ENCODE peak calls at places on chromosomes 3 and 15, in six cellular contexts. F, N, R, V, E and M are unnamed samples.

GRCh38 chr3:12175844-12176453 is 17.2 kb upstream of the TIMP4 start:
- DNase-seq in N (peak), E (no peak), R (no peak), F (no peak), V (no peak), M (no peak)

GRCh38 chr15:66126057-66126855 is 127.3 kb downstream of the MEGF11 start:
- DNase-seq in F (no peak), E (no peak), N (no peak), R (no peak), V (no peak), M (no peak)

GRCh38 chr3:168094580-168094876 is 1.2 kb downstream of the GOLIM4 start:
- DNase-seq in F (no peak), R (no peak), V (no peak), E (no peak), N (peak), M (no peak)

GRCh38 chr3:15616053-15616452 is 14.5 kb downstream of the BTD start:
- DNase-seq in N (no peak), E (no peak), F (no peak), V (no peak), R (no peak), M (no peak)

GRCh38 chr3:195565716-195566115 is 18.0 kb downstream of the APOD start:
- DNase-seq in N (no peak), R (no peak), V (no peak), E (no peak), F (no peak), M (no peak)

GRCh38 chr3:58095471-58096145 is 87.4 kb downstream of the FLNB start:
- DNase-seq in N (no peak), V (no peak), E (no peak), F (no peak), R (no peak), M (no peak)

GRCh38 chr3:4033296-4033695 is 234.1 kb downstream of the LRRN1 start:
- DNase-seq in V (no peak), N (no peak), F (no peak), E (no peak), R (no peak), M (no peak)

GRCh38 chr15:29101491-29101890 is 168.1 kb downstream of the NSMCE3 start:
- DNase-seq in F (no peak), V (no peak), N (no peak), R (no peak), E (no peak), M (no peak)

GRCh38 chr3:68793750-68794149 is 138.6 kb downstream of the TAFA4 start:
- DNase-seq in R (no peak), F (no peak), N (no peak), V (no peak), E (no peak), M (no peak)

GRCh38 chr3:189941679-189942078 is 179.0 kb downstream of the P3H2 start:
- DNase-seq in R (no peak), E (no peak), V (no peak), N (peak), F (no peak), M (no peak)

GRCh38 chr3:13874891-13875290 is 5.0 kb downstream of the WNT7A start:
- DNase-seq in V (no peak), R (no peak), F (no peak), N (no peak), E (no peak), M (no peak)

GRCh38 chr3:123401836-123402530 is 46.9 kb downstream of the ADCY5 start:
- DNase-seq in N (no peak), F (no peak), R (no peak), E (no peak), V (no peak), M (no peak)

GRCh38 chr3:162142511-162142910 is 645.9 kb downstream of the OTOL1 start:
- DNase-seq in V (no peak), F (no peak), E (no peak), R (no peak), N (peak), M (no peak)